ENCODE peak calls at places on chromosomes 16 and 17, in nine cellular contexts. X, Q, W, L, A, M, Y, F and V are unnamed samples.

GRCh38 chr16:65283238-65283651 is 161.4 kb upstream of the CDH11 start:
- DNase-seq in Q (no peak), W (no peak), A (no peak), Y (no peak), F (no peak), X (no peak), M (no peak), L (no peak), V (no peak)

GRCh38 chr17:80561541-80562114 is 17.0 kb downstream of the RPTOR start:
- DNase-seq in Q (no peak), M (no peak), A (no peak), Y (no peak), L (no peak), W (no peak), X (no peak), F (no peak), V (no peak)

GRCh38 chr17:42067371-42068180 is 17.2 kb upstream of the C17orf113 start:
- DNase-seq in X (no peak), W (peak; percentile 68), Y (peak; percentile 65), Q (peak; percentile 10), F (no peak), L (peak; percentile 61), A (no peak), M (peak; percentile 52), V (peak; percentile 73)

GRCh38 chr17:70629902-70630301 is 460.6 kb downstream of the KCNJ2 start:
- DNase-seq in M (no peak), A (no peak), Q (no peak), Y (no peak), X (no peak), F (no peak), L (no peak), W (no peak), V (no peak)

GRCh38 chr17:77724876-77725615 is 233.5 kb upstream of the TNRC6C start:
- DNase-seq in F (no peak), L (no peak), M (no peak), A (no peak), Q (no peak), Y (no peak), X (no peak), W (peak; percentile 17), V (no peak)

GRCh38 chr17:1713878-1714487 is 3.8 kb upstream of the TLCD2 start:
- DNase-seq in W (no peak), F (no peak), X (peak; percentile 64), L (peak; percentile 49), Q (no peak), A (no peak), Y (no peak), M (no peak), V (no peak)

GRCh38 chr17:81420769-81421462 is 25.7 kb downstream of the BAHCC1 start:
- DNase-seq in A (peak; percentile 86), Y (peak; percentile 82), F (peak; percentile 61), L (no peak), M (no peak), X (no peak), Q (no peak), W (no peak), V (no peak)

GRCh38 chr16:58222532-58223316 is 24.8 kb upstream of the CSNK2A2 start:
- DNase-seq in L (no peak), Q (no peak), A (no peak), F (no peak), M (no peak), Y (no peak), W (no peak), X (peak; percentile 65), V (peak; percentile 70)

GRCh38 chr16:46650224-46650623 is 29.0 kb upstream of the SHCBP1 start:
- DNase-seq in X (no peak), W (no peak), Q (no peak), Y (peak; percentile 26), M (no peak), F (no peak), A (no peak), L (no peak), V (no peak)

GRCh38 chr17:35708951-35709350 is 22.5 kb upstream of the RASL10B start:
- DNase-seq in L (no peak), W (peak; percentile 53), X (no peak), Y (no peak), Q (no peak), F (no peak), A (no peak), M (no peak), V (no peak)

GRCh38 chr17:13495423-13495822 is 106.3 kb downstream of the HS3ST3A1 start:
- DNase-seq in A (no peak), W (no peak), Q (no peak), Y (no peak), M (no peak), F (no peak), L (no peak), X (no peak), V (no peak)

GRCh38 chr16:80614908-80615696 is 74.3 kb downstream of the DYNLRB2 start:
- DNase-seq in F (no peak), M (no peak), X (peak; percentile 6), Q (no peak), L (no peak), Y (no peak), A (no peak), W (no peak), V (peak; percentile 9)

GRCh38 chr17:58337126-58337599 is 8.6 kb upstream of the TSPOAP1 start:
- DNase-seq in X (no peak), Q (no peak), F (no peak), L (no peak), M (no peak), A (no peak), Y (no peak), W (no peak), V (no peak)

GRCh38 chr16:87780385-87780989 is 14.7 kb upstream of the KLHDC4 start:
- DNase-seq in Y (no peak), L (no peak), F (no peak), W (peak; percentile 65), M (peak; percentile 38), A (no peak), X (no peak), Q (no peak), V (no peak)

GRCh38 chr16:2532494-2533141 is 1.4 kb upstream of the CEMP1 start:
- DNase-seq in X (peak; percentile 64), Q (no peak), M (peak; percentile 28), W (peak; percentile 53), A (no peak), F (no peak), Y (peak; percentile 62), L (peak; percentile 88), V (peak; percentile 79)

GRCh38 chr17:29443041-29443440 is 52.9 kb downstream of the TAOK1 start:
- DNase-seq in Y (no peak), W (no peak), A (no peak), L (no peak), Q (no peak), X (no peak), M (no peak), F (no peak), V (no peak)

GRCh38 chr16:78134944-78135619 is 35.6 kb downstream of the WWOX start:
- DNase-seq in Y (no peak), F (no peak), W (no peak), X (no peak), M (no peak), L (no peak), A (no peak), Q (no peak), V (no peak)

GRCh38 chr17:32672701-32673100 is 185.9 kb downstream of the CDK5R1 start:
- DNase-seq in Y (no peak), W (no peak), M (no peak), X (no peak), L (no peak), F (no peak), Q (no peak), A (no peak), V (no peak)

GRCh38 chr17:29732613-29733012 is 109.9 kb upstream of the CORO6 start:
- DNase-seq in F (no peak), W (no peak), Y (no peak), A (no peak), M (no peak), X (peak; percentile 47), L (no peak), Q (no peak), V (no peak)

GRCh38 chr17:41687828-41688640 is 651 bp upstream of the EIF1 start:
- DNase-seq in A (peak; percentile 8), Y (peak; percentile 58), X (no peak), W (no peak), M (peak; percentile 45), F (no peak), L (peak; percentile 54), Q (no peak), V (peak; percentile 71)

GRCh38 chr17:1762906-1763829 is 1.3 kb downstream of the SERPINF1 start:
- DNase-seq in W (no peak), L (peak; percentile 57), X (no peak), Q (peak; percentile 59), F (no peak), A (no peak), Y (peak; percentile 76), M (no peak), V (no peak)

GRCh38 chr16:55503726-55504553 is 4.9 kb upstream of the LPCAT2 start:
- DNase-seq in W (no peak), M (no peak), L (no peak), X (no peak), Y (no peak), A (no peak), F (no peak), Q (no peak), V (no peak)

GRCh38 chr17:45867702-45868101 is 23.0 kb downstream of the SPPL2C start:
- DNase-seq in Q (no peak), M (no peak), L (no peak), X (peak; percentile 31), W (no peak), A (no peak), Y (no peak), F (no peak), V (no peak)

GRCh38 chr16:89738072-89738377 is 16.7 kb downstream of the ZNF276 start:
- DNase-seq in L (no peak), W (no peak), F (no peak), A (no peak), Y (no peak), M (no peak), X (no peak), Q (no peak), V (no peak)

GRCh38 chr17:2949469-2950044 is 113.8 kb downstream of the OR1D5 start:
- DNase-seq in X (peak; percentile 75), Y (peak; percentile 65), W (no peak), A (no peak), Q (peak; percentile 37), F (no peak), M (no peak), L (no peak), V (no peak)

GRCh38 chr16:35414139-35414538 is 1954.7 kb downstream of the TP53TG3F start:
- DNase-seq in Y (no peak), F (no peak), M (no peak), W (no peak), X (no peak), A (no peak), L (no peak), Q (no peak), V (no peak)